ENCODE peak calls at places on chromosomes 5 and 9, in six cellular contexts. M is IMR-90, K is neuronal stem cell, P is mesenchymal stem cell, I is H1, U is H9. E is an unnamed sample.

GRCh38 chr9:19028835-19029451 is 4.1 kb downstream of the SAXO1 start:
- DNase-seq in M (peak; percentile 75), K (peak; percentile 64), P (peak; percentile 76), I (no peak), U (peak; percentile 61), E (peak; percentile 74)

GRCh38 chr9:129472651-129473102 is 148.2 kb downstream of the C9orf50 start:
- DNase-seq in M (no peak), K (no peak), P (no peak), I (no peak), U (peak; percentile 56), E (no peak)

GRCh38 chr5:177502886-177503285 is 5.5 kb upstream of the PDLIM7 start:
- DNase-seq in M (no peak), K (no peak), P (no peak), I (no peak), U (no peak), E (no peak)

GRCh38 chr9:6171667-6172066 is 43.9 kb upstream of the IL33 start:
- DNase-seq in M (no peak), K (no peak), P (no peak), I (no peak), U (no peak), E (peak; percentile 1)

GRCh38 chr5:173016621-173017046 is 33.1 kb downstream of the ATP6V0E1 start:
- DNase-seq in M (peak; percentile 71), K (no peak), P (peak; percentile 90), I (no peak), U (no peak), E (peak; percentile 77)

GRCh38 chr9:107720511-107720910 is 230.9 kb upstream of the KLF4 start:
- DNase-seq in M (no peak), K (no peak), P (no peak), I (no peak), U (no peak), E (no peak)

GRCh38 chr9:120338340-120338739 is 241.6 kb downstream of the CDK5RAP2 start:
- DNase-seq in M (no peak), K (no peak), P (no peak), I (no peak), U (no peak), E (no peak)

GRCh38 chr9:120184266-120184665 is 395.7 kb downstream of the CDK5RAP2 start:
- DNase-seq in M (no peak), K (no peak), P (no peak), I (no peak), U (no peak), E (no peak)

GRCh38 chr5:39783756-39784421 is 359.1 kb upstream of the DAB2 start:
- DNase-seq in M (peak; percentile 66), K (no peak), P (peak; percentile 16), I (no peak), U (no peak), E (no peak)

GRCh38 chr5:121968910-121969607 is 7.3 kb downstream of the SRFBP1 start:
- DNase-seq in M (peak; percentile 100), K (no peak), P (peak; percentile 100), I (no peak), U (no peak), E (no peak)

GRCh38 chr5:38250752-38251448 is 7.5 kb upstream of the EGFLAM start:
- DNase-seq in M (no peak), K (no peak), P (peak; percentile 33), I (no peak), U (no peak), E (peak; percentile 45)

GRCh38 chr5:140245354-140245753 is 57.5 kb downstream of the PFDN1 start:
- DNase-seq in M (peak; percentile 45), K (no peak), P (peak; percentile 52), I (no peak), U (no peak), E (no peak)

GRCh38 chr5:150593593-150593992 is 46.9 kb upstream of the SYNPO start:
- DNase-seq in M (no peak), K (no peak), P (no peak), I (no peak), U (no peak), E (no peak)

GRCh38 chr9:73067074-73067473 is 84.6 kb upstream of the ANXA1 start:
- DNase-seq in M (no peak), K (no peak), P (no peak), I (no peak), U (peak; percentile 39), E (peak; percentile 23)

GRCh38 chr5:172144931-172145869 is 42.8 kb downstream of the STK10 start:
- DNase-seq in M (no peak), K (no peak), P (no peak), I (no peak), U (no peak), E (no peak)

GRCh38 chr5:81721049-81721448 is 29.8 kb downstream of the SSBP2 start:
- DNase-seq in M (no peak), K (no peak), P (no peak), I (no peak), U (no peak), E (no peak)

GRCh38 chr9:75087279-75087823 is 604 bp downstream of the NMRK1 start:
- DNase-seq in M (peak; percentile 31), K (no peak), P (peak; percentile 76), I (no peak), U (no peak), E (peak; percentile 85)

GRCh38 chr5:55030220-55030619 is 6.2 kb downstream of the GZMK start:
- DNase-seq in M (no peak), K (peak; percentile 59), P (no peak), I (no peak), U (no peak), E (peak; percentile 92)

GRCh38 chr5:146699729-146700430 is 178.7 kb downstream of the PPP2R2B start:
- DNase-seq in M (no peak), K (no peak), P (no peak), I (no peak), U (no peak), E (no peak)

GRCh38 chr5:150931368-150931965 is 26.7 kb upstream of the ZNF300 start:
- DNase-seq in M (no peak), K (no peak), P (peak; percentile 4), I (no peak), U (no peak), E (peak; percentile 3)

GRCh38 chr5:8013951-8014844 is 145.2 kb downstream of the MTRR start:
- DNase-seq in M (peak; percentile 40), K (no peak), P (no peak), I (no peak), U (no peak), E (no peak)

GRCh38 chr5:72305194-72306142 is 14.6 kb downstream of the MRPS27 start:
- DNase-seq in M (no peak), K (no peak), P (no peak), I (no peak), U (no peak), E (no peak)

GRCh38 chr5:38373733-38374132 is 115.4 kb downstream of the EGFLAM start:
- DNase-seq in M (peak; percentile 6), K (no peak), P (no peak), I (no peak), U (no peak), E (no peak)

GRCh38 chr9:124011460-124012301 is at the start of gene LHX2:
- DNase-seq in M (peak; percentile 52), K (peak; percentile 96), P (peak; percentile 63), I (peak; percentile 88), U (peak; percentile 97), E (peak; percentile 98)

GRCh38 chr9:92807757-92808725 is 43.4 kb upstream of the BICD2 start:
- DNase-seq in M (no peak), K (no peak), P (no peak), I (no peak), U (peak; percentile 51), E (no peak)

GRCh38 chr5:5591567-5591966 is 169.1 kb downstream of the ICE1 start:
- DNase-seq in M (no peak), K (no peak), P (no peak), I (no peak), U (no peak), E (no peak)
- H2BK15ac ChIP-seq in M (no peak overlapping the region), K (no peak overlapping the region), P (no peak overlapping the region), I (no peak overlapping the region), U (no peak overlapping the region), E (no peak overlapping the region)

GRCh38 chr5:94621763-94622162 is 3.3 kb downstream of the SLF1 start:
- DNase-seq in M (no peak), K (no peak), P (no peak), I (no peak), U (no peak), E (no peak)
- H2BK15ac ChIP-seq in M (no peak overlapping the region), K (no peak overlapping the region), P (no peak overlapping the region), I (no peak overlapping the region), U (no peak overlapping the region), E (no peak overlapping the region)

GRCh38 chr5:168372351-168372946 is 81.0 kb downstream of the WWC1 start:
- DNase-seq in M (no peak), K (no peak), P (no peak), I (no peak), U (no peak), E (no peak)
- H2BK15ac ChIP-seq in M (no peak overlapping the region), K (no peak overlapping the region), P (no peak overlapping the region), I (no peak overlapping the region), U (no peak overlapping the region), E (no peak overlapping the region)

GRCh38 chr9:23581936-23582335 is 244.1 kb downstream of the ELAVL2 start:
- DNase-seq in M (no peak), K (no peak), P (no peak), I (no peak), U (no peak), E (no peak)
- H2BK15ac ChIP-seq in M (no peak overlapping the region), K (no peak overlapping the region), P (no peak overlapping the region), I (no peak overlapping the region), U (no peak overlapping the region), E (no peak overlapping the region)

GRCh38 chr5:154795235-154795596 is 40.0 kb downstream of the LARP1 start:
- DNase-seq in M (peak; percentile 17), K (no peak), P (no peak), I (no peak), U (no peak), E (no peak)

GRCh38 chr5:154800582-154800981 is 45.4 kb downstream of the LARP1 start:
- DNase-seq in M (no peak), K (no peak), P (no peak), I (no peak), U (no peak), E (no peak)

GRCh38 chr5:154801083-154801482 is 45.9 kb downstream of the LARP1 start:
- DNase-seq in M (peak; percentile 90), K (no peak), P (no peak), I (no peak), U (no peak), E (no peak)

GRCh38 chr5:154794525-154795234 is 39.5 kb downstream of the LARP1 start:
- DNase-seq in M (peak; percentile 85), K (no peak), P (peak; percentile 70), I (no peak), U (no peak), E (peak; percentile 56)

GRCh38 chr5:154797762-154798161 is 42.6 kb downstream of the LARP1 start:
- DNase-seq in M (no peak), K (no peak), P (no peak), I (no peak), U (no peak), E (no peak)
- H2BK15ac ChIP-seq in M (no peak overlapping the region), K (no peak overlapping the region), P (no peak overlapping the region), I (no peak overlapping the region), U (no peak overlapping the region), E (no peak overlapping the region)

DNA sequence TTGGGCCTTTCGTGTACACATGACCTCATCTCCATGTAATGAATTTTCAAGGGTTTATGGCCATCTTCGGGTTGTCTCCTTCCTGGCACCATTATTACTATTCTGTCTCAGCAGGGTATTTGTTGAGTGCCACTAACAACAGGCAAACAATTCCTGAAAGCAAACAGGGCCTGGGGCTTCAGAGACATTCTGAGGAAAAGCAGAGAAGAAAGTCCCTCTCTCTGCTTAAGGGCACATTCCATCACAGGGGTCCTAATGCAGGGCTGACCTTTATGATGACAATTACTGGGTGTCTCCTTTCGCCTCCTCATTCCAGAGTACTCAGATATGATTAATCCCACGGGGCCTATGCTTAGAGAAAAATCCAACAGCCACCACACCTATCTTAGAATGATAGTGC is 540.2 kb upstream of the ZNF462 start:
- DNase-seq in M (no peak), K (no peak), P (no peak), I (no peak), U (no peak), E (peak; percentile 66)
- H2BK15ac ChIP-seq in M (no peak overlapping the region), K (no peak overlapping the region), P (no peak overlapping the region), I (no peak overlapping the region), U (no peak overlapping the region), E (no peak overlapping the region)

E was measured in mesendoderm.